ENCODE peak calls at places on chromosomes 3 and 15, in ten cellular contexts. One of them, this sample, is unnamed.

GRCh38 chr3:169822540-169822939 is 9.8 kb upstream of the LRRC34 start:
- DNase-seq in activated CD8-positive, alpha-beta memory T cell treated with anti-CD3 and anti-CD28 coated beads for 48 hours: no peak
- DNase-seq in fibroblast of mammary gland: no peak
- DNase-seq in Daoy: no peak
- DNase-seq in stimulated activated CD8-positive, alpha-beta memory T cell treated with anti-CD3 and anti-CD28 coated beads, Interleukin-15, amount 100 ng/mL, for 24 hours: no peak
- DNase-seq in HCT116: no peak
- DNase-seq in Peyer's patch: no peak
- DNase-seq in T-helper 1 cell: no peak
- DNase-seq in A172: no peak
- DNase-seq in CD4-positive, alpha-beta T cell: no peak
- DNase-seq in this sample: no peak

GRCh38 chr3:152978152-152978551 is 143.2 kb downstream of the P2RY1 start:
- DNase-seq in HCT116: no peak
- DNase-seq in CD4-positive, alpha-beta T cell: no peak
- DNase-seq in stimulated activated CD8-positive, alpha-beta memory T cell treated with anti-CD3 and anti-CD28 coated beads, Interleukin-15, amount 100 ng/mL, for 24 hours: no peak
- DNase-seq in A172: no peak
- DNase-seq in Daoy: no peak
- DNase-seq in Peyer's patch: no peak
- DNase-seq in fibroblast of mammary gland: no peak
- DNase-seq in activated CD8-positive, alpha-beta memory T cell treated with anti-CD3 and anti-CD28 coated beads for 48 hours: no peak
- DNase-seq in T-helper 1 cell: no peak
- DNase-seq in this sample: no peak

GRCh38 chr3:42014949-42015533 is 53.1 kb upstream of the ULK4 start:
- DNase-seq in fibroblast of mammary gland: peak; percentile 46
- DNase-seq in Peyer's patch: peak; percentile 60
- DNase-seq in A172: no peak
- DNase-seq in HCT116: no peak
- DNase-seq in CD4-positive, alpha-beta T cell: no peak
- DNase-seq in T-helper 1 cell: peak; percentile 16
- DNase-seq in Daoy: peak; percentile 47
- DNase-seq in activated CD8-positive, alpha-beta memory T cell treated with anti-CD3 and anti-CD28 coated beads for 48 hours: no peak
- DNase-seq in stimulated activated CD8-positive, alpha-beta memory T cell treated with anti-CD3 and anti-CD28 coated beads, Interleukin-15, amount 100 ng/mL, for 24 hours: no peak
- DNase-seq in this sample: peak; percentile 90

GRCh38 chr3:139301183-139301582 is 42.6 kb upstream of the MRPS22 start:
- DNase-seq in A172: no peak
- DNase-seq in CD4-positive, alpha-beta T cell: no peak
- DNase-seq in HCT116: no peak
- DNase-seq in stimulated activated CD8-positive, alpha-beta memory T cell treated with anti-CD3 and anti-CD28 coated beads, Interleukin-15, amount 100 ng/mL, for 24 hours: no peak
- DNase-seq in T-helper 1 cell: no peak
- DNase-seq in fibroblast of mammary gland: peak; percentile 47
- DNase-seq in Peyer's patch: no peak
- DNase-seq in activated CD8-positive, alpha-beta memory T cell treated with anti-CD3 and anti-CD28 coated beads for 48 hours: no peak
- DNase-seq in Daoy: no peak
- DNase-seq in this sample: no peak

GRCh38 chr3:41653575-41654239 is 308.2 kb downstream of the ULK4 start:
- DNase-seq in fibroblast of mammary gland: peak; percentile 8
- DNase-seq in A172: no peak
- DNase-seq in Daoy: no peak
- DNase-seq in CD4-positive, alpha-beta T cell: no peak
- DNase-seq in Peyer's patch: no peak
- DNase-seq in T-helper 1 cell: no peak
- DNase-seq in stimulated activated CD8-positive, alpha-beta memory T cell treated with anti-CD3 and anti-CD28 coated beads, Interleukin-15, amount 100 ng/mL, for 24 hours: no peak
- DNase-seq in HCT116: no peak
- DNase-seq in activated CD8-positive, alpha-beta memory T cell treated with anti-CD3 and anti-CD28 coated beads for 48 hours: no peak
- DNase-seq in this sample: no peak

GRCh38 chr3:173553635-173554280 is 156.2 kb downstream of the NLGN1 start:
- DNase-seq in Daoy: peak; percentile 39
- DNase-seq in T-helper 1 cell: no peak
- DNase-seq in fibroblast of mammary gland: peak; percentile 62
- DNase-seq in HCT116: peak; percentile 31
- DNase-seq in Peyer's patch: no peak
- DNase-seq in CD4-positive, alpha-beta T cell: no peak
- DNase-seq in A172: peak; percentile 48
- DNase-seq in stimulated activated CD8-positive, alpha-beta memory T cell treated with anti-CD3 and anti-CD28 coated beads, Interleukin-15, amount 100 ng/mL, for 24 hours: no peak
- DNase-seq in activated CD8-positive, alpha-beta memory T cell treated with anti-CD3 and anti-CD28 coated beads for 48 hours: no peak
- DNase-seq in this sample: no peak

GRCh38 chr3:115004201-115005140 is 142.6 kb downstream of the ZBTB20 start:
- DNase-seq in stimulated activated CD8-positive, alpha-beta memory T cell treated with anti-CD3 and anti-CD28 coated beads, Interleukin-15, amount 100 ng/mL, for 24 hours: no peak
- DNase-seq in HCT116: no peak
- DNase-seq in Peyer's patch: no peak
- DNase-seq in Daoy: no peak
- DNase-seq in fibroblast of mammary gland: no peak
- DNase-seq in T-helper 1 cell: no peak
- DNase-seq in activated CD8-positive, alpha-beta memory T cell treated with anti-CD3 and anti-CD28 coated beads for 48 hours: no peak
- DNase-seq in A172: no peak
- DNase-seq in CD4-positive, alpha-beta T cell: no peak
- DNase-seq in this sample: no peak

GRCh38 chr3:30357897-30358296 is 248.5 kb upstream of the TGFBR2 start:
- DNase-seq in Daoy: no peak
- DNase-seq in Peyer's patch: no peak
- DNase-seq in A172: no peak
- DNase-seq in CD4-positive, alpha-beta T cell: no peak
- DNase-seq in HCT116: no peak
- DNase-seq in stimulated activated CD8-positive, alpha-beta memory T cell treated with anti-CD3 and anti-CD28 coated beads, Interleukin-15, amount 100 ng/mL, for 24 hours: no peak
- DNase-seq in activated CD8-positive, alpha-beta memory T cell treated with anti-CD3 and anti-CD28 coated beads for 48 hours: no peak
- DNase-seq in fibroblast of mammary gland: no peak
- DNase-seq in T-helper 1 cell: no peak
- DNase-seq in this sample: no peak

GRCh38 chr3:5441401-5441800 is 253.9 kb downstream of the EDEM1 start:
- DNase-seq in T-helper 1 cell: no peak
- DNase-seq in A172: no peak
- DNase-seq in fibroblast of mammary gland: no peak
- DNase-seq in Peyer's patch: no peak
- DNase-seq in stimulated activated CD8-positive, alpha-beta memory T cell treated with anti-CD3 and anti-CD28 coated beads, Interleukin-15, amount 100 ng/mL, for 24 hours: no peak
- DNase-seq in Daoy: no peak
- DNase-seq in CD4-positive, alpha-beta T cell: no peak
- DNase-seq in activated CD8-positive, alpha-beta memory T cell treated with anti-CD3 and anti-CD28 coated beads for 48 hours: no peak
- DNase-seq in HCT116: no peak
- DNase-seq in this sample: no peak

GRCh38 chr3:111321786-111322185 is 220.2 kb upstream of the CD96 start:
- DNase-seq in Peyer's patch: no peak
- DNase-seq in HCT116: no peak
- DNase-seq in T-helper 1 cell: no peak
- DNase-seq in activated CD8-positive, alpha-beta memory T cell treated with anti-CD3 and anti-CD28 coated beads for 48 hours: no peak
- DNase-seq in CD4-positive, alpha-beta T cell: no peak
- DNase-seq in stimulated activated CD8-positive, alpha-beta memory T cell treated with anti-CD3 and anti-CD28 coated beads, Interleukin-15, amount 100 ng/mL, for 24 hours: no peak
- DNase-seq in fibroblast of mammary gland: no peak
- DNase-seq in A172: peak; percentile 45
- DNase-seq in Daoy: no peak
- DNase-seq in this sample: no peak

GRCh38 chr3:47661121-47661752 is 82.6 kb upstream of the CSPG5 start:
- DNase-seq in Peyer's patch: no peak
- DNase-seq in A172: peak; percentile 51
- DNase-seq in fibroblast of mammary gland: peak; percentile 83
- DNase-seq in HCT116: no peak
- DNase-seq in activated CD8-positive, alpha-beta memory T cell treated with anti-CD3 and anti-CD28 coated beads for 48 hours: no peak
- DNase-seq in CD4-positive, alpha-beta T cell: no peak
- DNase-seq in Daoy: peak; percentile 27
- DNase-seq in stimulated activated CD8-positive, alpha-beta memory T cell treated with anti-CD3 and anti-CD28 coated beads, Interleukin-15, amount 100 ng/mL, for 24 hours: no peak
- DNase-seq in T-helper 1 cell: no peak
- DNase-seq in this sample: no peak

GRCh38 chr3:242986-243706 is 46.6 kb downstream of the CHL1 start:
- DNase-seq in activated CD8-positive, alpha-beta memory T cell treated with anti-CD3 and anti-CD28 coated beads for 48 hours: no peak
- DNase-seq in Daoy: no peak
- DNase-seq in A172: no peak
- DNase-seq in HCT116: no peak
- DNase-seq in Peyer's patch: no peak
- DNase-seq in stimulated activated CD8-positive, alpha-beta memory T cell treated with anti-CD3 and anti-CD28 coated beads, Interleukin-15, amount 100 ng/mL, for 24 hours: no peak
- DNase-seq in CD4-positive, alpha-beta T cell: no peak
- DNase-seq in fibroblast of mammary gland: peak; percentile 95
- DNase-seq in T-helper 1 cell: no peak
- DNase-seq in this sample: no peak

GRCh38 chr3:107994181-107994580 is 96.7 kb downstream of the CD47 start:
- DNase-seq in Peyer's patch: no peak
- DNase-seq in A172: no peak
- DNase-seq in fibroblast of mammary gland: no peak
- DNase-seq in stimulated activated CD8-positive, alpha-beta memory T cell treated with anti-CD3 and anti-CD28 coated beads, Interleukin-15, amount 100 ng/mL, for 24 hours: no peak
- DNase-seq in T-helper 1 cell: no peak
- DNase-seq in Daoy: no peak
- DNase-seq in CD4-positive, alpha-beta T cell: no peak
- DNase-seq in HCT116: no peak
- DNase-seq in activated CD8-positive, alpha-beta memory T cell treated with anti-CD3 and anti-CD28 coated beads for 48 hours: no peak
- DNase-seq in this sample: no peak

GRCh38 chr15:57026016-57026602 is 107.7 kb downstream of the TCF12 start:
- DNase-seq in T-helper 1 cell: no peak
- DNase-seq in Daoy: no peak
- DNase-seq in fibroblast of mammary gland: no peak
- DNase-seq in HCT116: no peak
- DNase-seq in Peyer's patch: no peak
- DNase-seq in stimulated activated CD8-positive, alpha-beta memory T cell treated with anti-CD3 and anti-CD28 coated beads, Interleukin-15, amount 100 ng/mL, for 24 hours: no peak
- DNase-seq in A172: no peak
- DNase-seq in activated CD8-positive, alpha-beta memory T cell treated with anti-CD3 and anti-CD28 coated beads for 48 hours: no peak
- DNase-seq in CD4-positive, alpha-beta T cell: no peak
- DNase-seq in this sample: no peak

GRCh38 chr15:41480396-41481140 is 13.1 kb upstream of the ITPKA start:
- DNase-seq in Daoy: no peak
- DNase-seq in CD4-positive, alpha-beta T cell: no peak
- DNase-seq in Peyer's patch: no peak
- DNase-seq in HCT116: no peak
- DNase-seq in stimulated activated CD8-positive, alpha-beta memory T cell treated with anti-CD3 and anti-CD28 coated beads, Interleukin-15, amount 100 ng/mL, for 24 hours: no peak
- DNase-seq in fibroblast of mammary gland: no peak
- DNase-seq in activated CD8-positive, alpha-beta memory T cell treated with anti-CD3 and anti-CD28 coated beads for 48 hours: no peak
- DNase-seq in T-helper 1 cell: no peak
- DNase-seq in A172: no peak
- DNase-seq in this sample: no peak

GRCh38 chr3:71022552-71023335 is 560.8 kb downstream of the FOXP1 start:
- DNase-seq in HCT116: no peak
- DNase-seq in Peyer's patch: no peak
- DNase-seq in stimulated activated CD8-positive, alpha-beta memory T cell treated with anti-CD3 and anti-CD28 coated beads, Interleukin-15, amount 100 ng/mL, for 24 hours: no peak
- DNase-seq in activated CD8-positive, alpha-beta memory T cell treated with anti-CD3 and anti-CD28 coated beads for 48 hours: no peak
- DNase-seq in T-helper 1 cell: no peak
- DNase-seq in A172: no peak
- DNase-seq in CD4-positive, alpha-beta T cell: no peak
- DNase-seq in Daoy: no peak
- DNase-seq in fibroblast of mammary gland: peak; percentile 43
- DNase-seq in this sample: no peak

GRCh38 chr15:39357478-39358268 is 223.2 kb upstream of the THBS1 start:
- DNase-seq in fibroblast of mammary gland: peak; percentile 62
- DNase-seq in T-helper 1 cell: no peak
- DNase-seq in Peyer's patch: no peak
- DNase-seq in stimulated activated CD8-positive, alpha-beta memory T cell treated with anti-CD3 and anti-CD28 coated beads, Interleukin-15, amount 100 ng/mL, for 24 hours: no peak
- DNase-seq in activated CD8-positive, alpha-beta memory T cell treated with anti-CD3 and anti-CD28 coated beads for 48 hours: no peak
- DNase-seq in HCT116: no peak
- DNase-seq in Daoy: no peak
- DNase-seq in CD4-positive, alpha-beta T cell: no peak
- DNase-seq in A172: no peak
- DNase-seq in this sample: no peak

GRCh38 chr3:36175916-36176461 is 204.3 kb upstream of the STAC start:
- DNase-seq in Peyer's patch: no peak
- DNase-seq in stimulated activated CD8-positive, alpha-beta memory T cell treated with anti-CD3 and anti-CD28 coated beads, Interleukin-15, amount 100 ng/mL, for 24 hours: no peak
- DNase-seq in CD4-positive, alpha-beta T cell: no peak
- DNase-seq in fibroblast of mammary gland: no peak
- DNase-seq in Daoy: no peak
- DNase-seq in activated CD8-positive, alpha-beta memory T cell treated with anti-CD3 and anti-CD28 coated beads for 48 hours: no peak
- DNase-seq in HCT116: no peak
- DNase-seq in T-helper 1 cell: no peak
- DNase-seq in A172: no peak
- DNase-seq in this sample: no peak

GRCh38 chr15:75672646-75673425 is 25.1 kb downstream of the SNX33 start:
- DNase-seq in T-helper 1 cell: no peak
- DNase-seq in stimulated activated CD8-positive, alpha-beta memory T cell treated with anti-CD3 and anti-CD28 coated beads, Interleukin-15, amount 100 ng/mL, for 24 hours: no peak
- DNase-seq in Peyer's patch: no peak
- DNase-seq in activated CD8-positive, alpha-beta memory T cell treated with anti-CD3 and anti-CD28 coated beads for 48 hours: no peak
- DNase-seq in HCT116: no peak
- DNase-seq in fibroblast of mammary gland: peak; percentile 52
- DNase-seq in A172: peak; percentile 54
- DNase-seq in Daoy: peak; percentile 88
- DNase-seq in CD4-positive, alpha-beta T cell: no peak
- DNase-seq in this sample: no peak

GRCh38 chr3:59555593-59556315 is 505.9 kb upstream of the CFAP20DC start:
- DNase-seq in HCT116: no peak
- DNase-seq in Peyer's patch: no peak
- DNase-seq in Daoy: no peak
- DNase-seq in fibroblast of mammary gland: peak; percentile 72
- DNase-seq in stimulated activated CD8-positive, alpha-beta memory T cell treated with anti-CD3 and anti-CD28 coated beads, Interleukin-15, amount 100 ng/mL, for 24 hours: no peak
- DNase-seq in A172: no peak
- DNase-seq in T-helper 1 cell: no peak
- DNase-seq in CD4-positive, alpha-beta T cell: no peak
- DNase-seq in activated CD8-positive, alpha-beta memory T cell treated with anti-CD3 and anti-CD28 coated beads for 48 hours: no peak
- DNase-seq in this sample: no peak

GRCh38 chr3:71984843-71985594 is 200.1 kb upstream of the PROK2 start:
- DNase-seq in Daoy: no peak
- DNase-seq in activated CD8-positive, alpha-beta memory T cell treated with anti-CD3 and anti-CD28 coated beads for 48 hours: no peak
- DNase-seq in CD4-positive, alpha-beta T cell: no peak
- DNase-seq in fibroblast of mammary gland: no peak
- DNase-seq in Peyer's patch: no peak
- DNase-seq in T-helper 1 cell: peak; percentile 66
- DNase-seq in stimulated activated CD8-positive, alpha-beta memory T cell treated with anti-CD3 and anti-CD28 coated beads, Interleukin-15, amount 100 ng/mL, for 24 hours: no peak
- DNase-seq in A172: no peak
- DNase-seq in HCT116: no peak
- DNase-seq in this sample: no peak

GRCh38 chr3:68057637-68058320 is 403.4 kb upstream of the SUCLG2 start:
- DNase-seq in stimulated activated CD8-positive, alpha-beta memory T cell treated with anti-CD3 and anti-CD28 coated beads, Interleukin-15, amount 100 ng/mL, for 24 hours: no peak
- DNase-seq in A172: no peak
- DNase-seq in Daoy: no peak
- DNase-seq in fibroblast of mammary gland: no peak
- DNase-seq in activated CD8-positive, alpha-beta memory T cell treated with anti-CD3 and anti-CD28 coated beads for 48 hours: peak; percentile 1
- DNase-seq in Peyer's patch: no peak
- DNase-seq in T-helper 1 cell: peak; percentile 72
- DNase-seq in CD4-positive, alpha-beta T cell: peak; percentile 58
- DNase-seq in HCT116: no peak
- DNase-seq in this sample: no peak

GRCh38 chr3:187292186-187292585 is 649 bp upstream of the MASP1 start:
- DNase-seq in A172: no peak
- DNase-seq in activated CD8-positive, alpha-beta memory T cell treated with anti-CD3 and anti-CD28 coated beads for 48 hours: no peak
- DNase-seq in Peyer's patch: no peak
- DNase-seq in fibroblast of mammary gland: no peak
- DNase-seq in Daoy: no peak
- DNase-seq in HCT116: no peak
- DNase-seq in CD4-positive, alpha-beta T cell: no peak
- DNase-seq in T-helper 1 cell: no peak
- DNase-seq in stimulated activated CD8-positive, alpha-beta memory T cell treated with anti-CD3 and anti-CD28 coated beads, Interleukin-15, amount 100 ng/mL, for 24 hours: no peak
- DNase-seq in this sample: no peak

GRCh38 chr3:125000661-125001060 is 55.1 kb downstream of the HEG1 start:
- DNase-seq in T-helper 1 cell: no peak
- DNase-seq in CD4-positive, alpha-beta T cell: no peak
- DNase-seq in HCT116: no peak
- DNase-seq in Daoy: no peak
- DNase-seq in A172: no peak
- DNase-seq in fibroblast of mammary gland: no peak
- DNase-seq in activated CD8-positive, alpha-beta memory T cell treated with anti-CD3 and anti-CD28 coated beads for 48 hours: no peak
- DNase-seq in stimulated activated CD8-positive, alpha-beta memory T cell treated with anti-CD3 and anti-CD28 coated beads, Interleukin-15, amount 100 ng/mL, for 24 hours: no peak
- DNase-seq in Peyer's patch: no peak
- DNase-seq in this sample: no peak

GRCh38 chr3:112984485-112984884 is 6.3 kb upstream of the GTPBP8 start:
- DNase-seq in CD4-positive, alpha-beta T cell: no peak
- DNase-seq in Daoy: no peak
- DNase-seq in activated CD8-positive, alpha-beta memory T cell treated with anti-CD3 and anti-CD28 coated beads for 48 hours: no peak
- DNase-seq in stimulated activated CD8-positive, alpha-beta memory T cell treated with anti-CD3 and anti-CD28 coated beads, Interleukin-15, amount 100 ng/mL, for 24 hours: no peak
- DNase-seq in Peyer's patch: no peak
- DNase-seq in T-helper 1 cell: peak; percentile 43
- DNase-seq in HCT116: no peak
- DNase-seq in A172: no peak
- DNase-seq in fibroblast of mammary gland: no peak
- DNase-seq in this sample: no peak

GRCh38 chr3:124569761-124570160 is 160.5 kb upstream of the UMPS start:
- DNase-seq in stimulated activated CD8-positive, alpha-beta memory T cell treated with anti-CD3 and anti-CD28 coated beads, Interleukin-15, amount 100 ng/mL, for 24 hours: no peak
- DNase-seq in fibroblast of mammary gland: no peak
- DNase-seq in HCT116: no peak
- DNase-seq in Daoy: no peak
- DNase-seq in CD4-positive, alpha-beta T cell: no peak
- DNase-seq in T-helper 1 cell: no peak
- DNase-seq in activated CD8-positive, alpha-beta memory T cell treated with anti-CD3 and anti-CD28 coated beads for 48 hours: no peak
- DNase-seq in Peyer's patch: no peak
- DNase-seq in A172: no peak
- DNase-seq in this sample: no peak

GRCh38 chr3:183988216-183988790 is 29.4 kb downstream of the ABCC5 start:
- DNase-seq in HCT116: no peak
- DNase-seq in fibroblast of mammary gland: peak; percentile 25
- DNase-seq in stimulated activated CD8-positive, alpha-beta memory T cell treated with anti-CD3 and anti-CD28 coated beads, Interleukin-15, amount 100 ng/mL, for 24 hours: no peak
- DNase-seq in CD4-positive, alpha-beta T cell: no peak
- DNase-seq in Daoy: no peak
- DNase-seq in activated CD8-positive, alpha-beta memory T cell treated with anti-CD3 and anti-CD28 coated beads for 48 hours: no peak
- DNase-seq in T-helper 1 cell: no peak
- DNase-seq in A172: peak; percentile 59
- DNase-seq in Peyer's patch: no peak
- DNase-seq in this sample: no peak

GRCh38 chr15:77013786-77014136 is 18.8 kb downstream of the PSTPIP1 start:
- DNase-seq in HCT116: peak; percentile 24
- DNase-seq in Daoy: no peak
- DNase-seq in T-helper 1 cell: peak; percentile 88
- DNase-seq in stimulated activated CD8-positive, alpha-beta memory T cell treated with anti-CD3 and anti-CD28 coated beads, Interleukin-15, amount 100 ng/mL, for 24 hours: peak; percentile 55
- DNase-seq in Peyer's patch: no peak
- DNase-seq in CD4-positive, alpha-beta T cell: peak; percentile 81
- DNase-seq in A172: no peak
- DNase-seq in fibroblast of mammary gland: no peak
- DNase-seq in activated CD8-positive, alpha-beta memory T cell treated with anti-CD3 and anti-CD28 coated beads for 48 hours: peak; percentile 71
- DNase-seq in this sample: no peak

This sample was measured in lower leg skin.